ENCODE peak calls at places on chromosomes 11 and 22, in five cellular contexts. One of them, this sample, is unnamed.

GRCh38 chr11:44977493-44977984 is 26.9 kb upstream of the TP53I11 start:
- DNase-seq in uterus: no peak
- DNase-seq in prostate gland: peak
- DNase-seq in thyroid gland: no peak
- DNase-seq in IMR-90: peak
- DNase-seq in this sample: no peak

GRCh38 chr22:29259253-29259899 is 8.4 kb downstream of the RHBDD3 start:
- DNase-seq in uterus: no peak
- DNase-seq in prostate gland: no peak
- DNase-seq in thyroid gland: no peak
- DNase-seq in IMR-90: no peak
- DNase-seq in this sample: no peak

GRCh38 chr11:47572715-47573255 is 6.0 kb downstream of the KBTBD4 start:
- DNase-seq in uterus: no peak
- DNase-seq in prostate gland: no peak
- DNase-seq in thyroid gland: no peak
- DNase-seq in IMR-90: no peak
- DNase-seq in this sample: no peak

GRCh38 chr11:15097411-15097810 is 17.3 kb upstream of the INSC start:
- DNase-seq in uterus: no peak
- DNase-seq in prostate gland: no peak
- DNase-seq in thyroid gland: no peak
- DNase-seq in IMR-90: no peak
- DNase-seq in this sample: peak

GRCh38 chr11:28566643-28567042 is 458.5 kb downstream of the METTL15 start:
- DNase-seq in uterus: peak
- DNase-seq in prostate gland: peak
- DNase-seq in thyroid gland: peak
- DNase-seq in IMR-90: peak
- DNase-seq in this sample: no peak

GRCh38 chr22:48118654-48119053 is 1356.2 kb downstream of the TBC1D22A start:
- DNase-seq in uterus: no peak
- DNase-seq in prostate gland: no peak
- DNase-seq in thyroid gland: no peak
- DNase-seq in IMR-90: no peak
- DNase-seq in this sample: peak

GRCh38 chr11:95338430-95338991 is 107.5 kb upstream of the SESN3 start:
- DNase-seq in uterus: peak
- DNase-seq in prostate gland: peak
- DNase-seq in thyroid gland: peak
- DNase-seq in IMR-90: peak
- DNase-seq in this sample: peak

GRCh38 chr11:105673089-105673488 is 63.2 kb downstream of the GRIA4 start:
- DNase-seq in uterus: no peak
- DNase-seq in prostate gland: peak
- DNase-seq in thyroid gland: no peak
- DNase-seq in IMR-90: peak
- DNase-seq in this sample: no peak

GRCh38 chr11:70915158-70915795 is 337.1 kb downstream of the SHANK2 start:
- DNase-seq in uterus: no peak
- DNase-seq in prostate gland: no peak
- DNase-seq in thyroid gland: no peak
- DNase-seq in IMR-90: no peak
- DNase-seq in this sample: no peak

GRCh38 chr11:15117751-15118150 is 3.0 kb downstream of the INSC start:
- DNase-seq in uterus: no peak
- DNase-seq in prostate gland: no peak
- DNase-seq in thyroid gland: no peak
- DNase-seq in IMR-90: no peak
- DNase-seq in this sample: peak

DNA sequence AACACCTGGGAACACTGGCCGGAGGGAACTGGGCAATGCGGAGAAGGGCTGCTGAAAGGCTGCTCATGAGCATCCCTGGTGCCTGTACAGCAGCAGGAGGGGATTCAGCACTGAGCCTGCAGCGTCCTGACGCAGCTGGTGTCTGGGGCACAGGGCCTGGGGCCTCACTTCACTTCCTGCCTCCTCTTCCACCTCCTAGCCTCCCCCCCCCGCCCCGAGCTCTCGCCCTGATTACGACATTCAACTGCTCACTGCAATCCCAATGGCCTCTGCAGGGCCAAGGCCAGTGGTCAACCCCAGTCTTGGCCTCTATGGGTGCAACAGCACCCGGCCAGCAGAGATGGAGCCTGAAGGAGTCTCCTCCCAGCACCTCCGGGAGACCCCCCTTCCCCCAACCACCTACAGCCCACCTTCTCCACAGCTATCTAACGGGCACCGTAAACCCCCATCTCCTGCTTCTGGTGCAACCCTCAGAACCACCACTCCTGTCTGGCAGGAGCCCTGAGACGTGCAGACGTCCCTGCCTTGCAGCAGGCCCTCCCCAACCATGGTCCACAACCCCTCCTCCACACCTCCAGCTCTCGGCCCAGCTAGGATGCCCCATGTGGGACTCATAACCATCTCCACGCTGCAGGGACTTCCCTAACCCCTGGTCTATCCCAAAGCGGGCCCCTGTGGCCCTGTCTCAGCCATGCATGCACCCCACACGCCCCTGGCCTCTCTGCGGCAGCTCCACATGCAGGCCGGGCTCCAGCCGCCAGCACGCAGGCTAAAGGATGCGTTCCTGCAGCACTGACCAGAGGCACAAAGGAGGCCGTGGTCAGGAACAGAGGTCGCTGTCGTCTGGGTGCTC is 38.2 kb downstream of the BRD1 start:
- DNase-seq in uterus: no peak
- DNase-seq in prostate gland: no peak
- DNase-seq in thyroid gland: no peak
- DNase-seq in IMR-90: peak
- DNase-seq in this sample: no peak
- TF ChIP-seq POLR2A in uterus: no peak
- TF ChIP-seq POLR2A in prostate gland: no peak
- TF ChIP-seq POLR2A in thyroid gland: no peak
- TF ChIP-seq POLR2A in IMR-90: no peak
- TF ChIP-seq POLR2A in this sample: no peak

GRCh38 chr22:35430897-35431322 is 31.0 kb downstream of the MCM5 start:
- DNase-seq in uterus: peak
- DNase-seq in prostate gland: peak
- DNase-seq in thyroid gland: peak
- DNase-seq in IMR-90: peak
- DNase-seq in this sample: peak
- TF ChIP-seq POLR2A in uterus: peak
- TF ChIP-seq POLR2A in prostate gland: no peak
- TF ChIP-seq POLR2A in thyroid gland: no peak
- TF ChIP-seq POLR2A in IMR-90: peak
- TF ChIP-seq POLR2A in this sample: no peak

DNA sequence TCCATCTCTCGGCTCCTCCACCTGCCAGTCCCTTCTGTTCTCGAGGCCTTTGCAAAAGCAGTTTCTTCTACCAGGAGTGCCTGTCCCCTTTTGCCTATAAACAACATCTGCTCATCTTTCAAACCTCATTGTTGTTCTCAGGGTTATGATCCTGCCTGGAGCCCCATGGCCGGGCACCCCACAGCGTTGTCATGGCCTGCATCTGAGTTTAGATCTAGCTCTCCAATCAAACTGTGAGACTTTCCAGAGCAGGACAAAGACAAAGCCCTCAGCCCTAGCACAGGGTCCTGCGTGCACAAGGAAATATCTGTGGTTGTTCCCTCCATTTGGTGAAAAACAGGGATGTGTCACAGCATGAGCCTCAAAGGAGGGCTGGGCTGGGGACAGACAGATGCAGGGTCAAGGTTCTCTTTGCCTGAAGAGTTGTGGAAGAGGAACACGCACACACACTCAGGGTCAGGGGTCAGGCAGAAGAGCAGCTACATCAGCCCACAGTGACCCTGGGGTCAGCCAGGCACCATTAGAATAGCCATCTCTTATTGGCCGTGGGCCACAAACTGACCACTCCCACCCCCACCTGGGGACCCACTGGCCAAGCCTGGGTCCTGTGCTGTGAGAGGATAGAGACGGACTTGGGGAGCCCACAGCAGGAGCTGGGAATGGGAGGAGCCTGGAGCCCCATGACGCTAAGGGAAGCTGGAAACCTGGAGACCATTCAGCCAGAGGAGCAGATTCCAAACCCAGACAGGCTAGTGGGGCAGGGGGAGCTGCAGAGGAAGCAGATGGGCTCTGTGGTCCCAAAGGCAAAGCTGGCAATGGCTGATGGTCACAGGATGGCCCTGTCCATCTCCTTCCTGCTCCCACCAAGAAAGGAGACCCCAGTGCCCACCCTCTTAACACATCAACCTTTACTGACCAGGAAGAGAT is 99.4 kb downstream of the PDE2A start:
- DNase-seq in uterus: no peak
- DNase-seq in prostate gland: no peak
- DNase-seq in thyroid gland: no peak
- DNase-seq in IMR-90: no peak
- DNase-seq in this sample: no peak
- TF ChIP-seq POLR2A in uterus: no peak
- TF ChIP-seq POLR2A in prostate gland: no peak
- TF ChIP-seq POLR2A in thyroid gland: no peak
- TF ChIP-seq POLR2A in IMR-90: no peak
- TF ChIP-seq POLR2A in this sample: no peak

DNA sequence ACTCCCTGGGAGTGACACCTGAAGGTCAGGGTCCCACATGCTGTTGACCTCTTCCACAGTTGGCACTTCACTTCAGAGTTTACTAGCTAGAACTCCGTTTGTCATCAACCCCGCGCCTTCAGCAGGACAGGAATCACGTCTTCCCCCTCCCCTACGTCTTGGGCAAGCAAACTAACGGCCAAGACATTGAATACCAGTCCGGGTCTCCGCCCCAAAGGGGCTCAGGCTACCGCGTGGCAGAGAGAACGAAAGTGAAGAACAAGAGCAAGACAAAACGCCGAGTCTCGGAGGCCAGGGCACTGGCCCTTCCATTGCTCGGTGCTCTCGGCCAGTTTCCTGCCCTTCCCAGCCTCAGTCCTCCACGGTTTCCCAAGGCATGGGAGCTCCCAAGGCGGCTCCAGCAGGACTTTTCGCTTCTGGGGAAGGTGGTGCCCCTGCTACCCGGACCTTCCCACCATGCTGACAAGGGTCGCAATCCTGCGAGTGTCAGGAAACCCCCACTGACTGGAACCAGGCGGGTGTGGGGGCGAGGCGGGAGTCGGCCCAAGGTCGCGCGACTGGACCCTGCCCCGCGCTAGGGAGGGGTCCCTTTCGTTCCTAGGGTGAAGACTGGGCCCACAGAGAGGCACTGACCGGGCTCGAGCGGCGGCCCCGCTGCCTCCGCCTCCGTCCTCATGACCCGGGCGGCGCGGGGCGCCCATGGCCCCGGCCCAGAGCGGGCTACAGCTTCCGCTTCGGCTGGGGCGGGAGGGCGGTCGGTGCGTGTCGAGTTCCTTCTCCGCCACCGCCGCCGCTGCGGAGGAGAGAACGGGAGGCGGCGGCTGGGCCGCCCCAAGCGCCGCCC is at the start of gene GUCD1:
- DNase-seq in uterus: no peak
- DNase-seq in prostate gland: peak
- DNase-seq in thyroid gland: peak
- DNase-seq in IMR-90: peak
- DNase-seq in this sample: no peak
- TF ChIP-seq POLR2A in uterus: peak
- TF ChIP-seq POLR2A in prostate gland: peak
- TF ChIP-seq POLR2A in thyroid gland: peak
- TF ChIP-seq POLR2A in IMR-90: peak
- TF ChIP-seq POLR2A in this sample: peak

DNA sequence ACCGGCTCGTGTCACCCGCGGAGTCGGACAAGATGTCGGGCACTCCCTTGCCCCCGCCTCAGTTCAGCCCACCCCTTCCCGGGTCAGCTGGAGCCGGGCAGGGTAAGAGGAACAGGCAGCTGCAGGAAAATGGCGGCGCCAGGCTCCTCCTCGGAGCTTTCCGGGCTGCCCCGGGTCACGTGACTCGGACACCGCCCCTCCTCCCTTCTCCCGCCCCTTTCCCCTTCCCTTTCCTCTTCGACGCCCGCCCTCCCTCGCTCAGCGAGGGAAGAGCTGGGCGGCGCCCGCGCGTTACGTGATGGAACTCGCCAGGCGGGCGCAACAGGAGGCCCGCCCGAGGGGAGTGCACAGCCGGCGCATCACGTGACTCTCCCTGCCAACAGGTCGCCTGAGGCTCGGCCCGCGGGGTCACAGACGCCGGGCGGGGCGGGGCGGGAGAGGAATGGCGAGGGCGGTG is at the start of gene PICALM:
- DNase-seq in uterus: peak
- DNase-seq in prostate gland: peak
- DNase-seq in thyroid gland: peak
- DNase-seq in IMR-90: peak
- DNase-seq in this sample: peak
- TF ChIP-seq POLR2A in uterus: peak
- TF ChIP-seq POLR2A in prostate gland: peak
- TF ChIP-seq POLR2A in thyroid gland: peak
- TF ChIP-seq POLR2A in IMR-90: peak
- TF ChIP-seq POLR2A in this sample: peak

DNA sequence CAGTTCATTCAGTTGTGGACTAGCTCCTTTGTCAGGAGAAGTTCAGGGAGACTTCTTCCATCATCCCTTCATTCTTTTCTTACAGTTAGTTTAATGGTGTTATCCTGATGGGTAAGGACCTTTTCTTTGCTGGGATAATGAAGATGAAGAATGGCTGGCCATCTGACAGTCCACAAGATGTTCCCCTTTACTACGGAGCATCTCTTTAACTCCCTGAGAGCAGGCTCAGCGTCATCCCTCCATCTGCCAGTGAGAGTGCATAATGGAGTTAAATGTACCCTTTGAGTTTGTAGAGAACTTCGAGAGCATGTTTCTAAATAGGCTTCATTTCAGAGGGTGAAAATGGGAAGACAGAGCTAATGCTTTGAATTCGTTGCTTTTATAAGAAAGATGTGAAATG is 1.6 kb downstream of the EP300 start:
- DNase-seq in uterus: no peak
- DNase-seq in prostate gland: no peak
- DNase-seq in thyroid gland: no peak
- DNase-seq in IMR-90: peak
- DNase-seq in this sample: no peak
- TF ChIP-seq POLR2A in uterus: no peak
- TF ChIP-seq POLR2A in prostate gland: no peak
- TF ChIP-seq POLR2A in thyroid gland: no peak
- TF ChIP-seq POLR2A in IMR-90: no peak
- TF ChIP-seq POLR2A in this sample: no peak

GRCh38 chr11:43315966-43316365 is 4.2 kb downstream of the API5 start:
- DNase-seq in uterus: no peak
- DNase-seq in prostate gland: no peak
- DNase-seq in thyroid gland: no peak
- DNase-seq in IMR-90: no peak
- DNase-seq in this sample: no peak

GRCh38 chr11:43316451-43316850 is 4.7 kb downstream of the API5 start:
- DNase-seq in uterus: no peak
- DNase-seq in prostate gland: no peak
- DNase-seq in thyroid gland: no peak
- DNase-seq in IMR-90: peak
- DNase-seq in this sample: no peak

GRCh38 chr11:43311791-43312607 is at the start of gene API5:
- DNase-seq in uterus: peak
- DNase-seq in prostate gland: peak
- DNase-seq in thyroid gland: peak
- DNase-seq in IMR-90: peak
- DNase-seq in this sample: peak
- TF ChIP-seq POLR2A in uterus: peak
- TF ChIP-seq POLR2A in prostate gland: peak
- TF ChIP-seq POLR2A in thyroid gland: no peak
- TF ChIP-seq POLR2A in IMR-90: peak
- TF ChIP-seq POLR2A in this sample: peak